ENCODE peak calls at places on chromosome 6, in six cellular contexts. F is tibial artery, X is tibial nerve, T is heart right ventricle, E is HepG2, S is transverse colon. C is an unnamed sample.

GRCh38 chr6:166642646-166643045 is 15.6 kb upstream of the RPS6KA2 start:
- DNase-seq in F (no peak), X (no peak), T (no peak), E (no peak), S (no peak), C (no peak)

GRCh38 chr6:40923326-40923725 is 115.7 kb downstream of the UNC5CL start:
- DNase-seq in F (no peak), X (no peak), T (no peak), E (no peak), S (no peak), C (no peak)

GRCh38 chr6:126054802-126055201 is 68.5 kb downstream of the TRMT11 start:
- DNase-seq in F (no peak), X (no peak), T (no peak), E (no peak), S (no peak), C (no peak)

GRCh38 chr6:31083742-31084354 is 28.5 kb downstream of the C6orf15 start:
- DNase-seq in F (peak; percentile 75), X (no peak), T (peak; percentile 53), E (peak; percentile 34), S (peak; percentile 44), C (no peak)

GRCh38 chr6:104958720-104959452 is 2.0 kb downstream of the LIN28B start:
- DNase-seq in F (no peak), X (no peak), T (no peak), E (peak; percentile 68), S (no peak), C (no peak)

GRCh38 chr6:26020291-26020982 is 57.8 kb downstream of the TRIM38 start:
- DNase-seq in F (peak; percentile 90), X (peak; percentile 64), T (peak; percentile 87), E (no peak), S (peak; percentile 87), C (peak; percentile 81)

GRCh38 chr6:89984926-89985743 is 90.9 kb downstream of the GJA10 start:
- DNase-seq in F (no peak), X (no peak), T (peak; percentile 93), E (no peak), S (no peak), C (no peak)

GRCh38 chr6:54286141-54286540 is 22.1 kb upstream of the TINAG start:
- DNase-seq in F (no peak), X (no peak), T (no peak), E (no peak), S (no peak), C (no peak)

GRCh38 chr6:111730835-111731234 is 125.2 kb upstream of the TRAF3IP2 start:
- DNase-seq in F (no peak), X (peak; percentile 49), T (peak; percentile 44), E (no peak), S (no peak), C (no peak)

GRCh38 chr6:41446907-41447545 is 99.2 kb upstream of the FOXP4 start:
- DNase-seq in F (no peak), X (no peak), T (no peak), E (no peak), S (no peak), C (no peak)

GRCh38 chr6:31676904-31677303 is 4.0 kb downstream of the LY6G5C start:
- DNase-seq in F (no peak), X (no peak), T (no peak), E (no peak), S (no peak), C (no peak)

GRCh38 chr6:26235240-26235730 is 129.7 kb upstream of the BTN3A2 start:
- DNase-seq in F (no peak), X (no peak), T (no peak), E (no peak), S (no peak), C (no peak)

GRCh38 chr6:31525553-31525931 is 3.2 kb upstream of the MCCD1 start:
- DNase-seq in F (no peak), X (no peak), T (no peak), E (no peak), S (no peak), C (no peak)

GRCh38 chr6:169868458-169868857 is 117.0 kb downstream of the ERMARD start:
- DNase-seq in F (no peak), X (no peak), T (peak; percentile 47), E (no peak), S (peak; percentile 68), C (no peak)

GRCh38 chr6:132511159-132511835 is 1.6 kb downstream of the STX7 start:
- DNase-seq in F (no peak), X (no peak), T (no peak), E (peak; percentile 52), S (peak; percentile 16), C (no peak)

GRCh38 chr6:119148825-119149525 is 70.5 kb upstream of the FAM184A start:
- DNase-seq in F (no peak), X (no peak), T (no peak), E (no peak), S (no peak), C (no peak)

GRCh38 chr6:104711371-104711770 is 148.3 kb downstream of the HACE1 start:
- DNase-seq in F (no peak), X (no peak), T (no peak), E (peak; percentile 80), S (no peak), C (no peak)

GRCh38 chr6:110566346-110567125 is 90.1 kb upstream of the SLC22A16 start:
- DNase-seq in F (no peak), X (no peak), T (no peak), E (peak; percentile 93), S (peak; percentile 48), C (no peak)

GRCh38 chr6:41560440-41561192 is 14.4 kb downstream of the FOXP4 start:
- DNase-seq in F (no peak), X (no peak), T (peak; percentile 75), E (no peak), S (peak; percentile 77), C (peak; percentile 72)

GRCh38 chr6:44080561-44081521 is 46.4 kb downstream of the MRPL14 start:
- DNase-seq in F (no peak), X (no peak), T (no peak), E (no peak), S (no peak), C (no peak)

GRCh38 chr6:44078795-44079671 is 48.2 kb downstream of the MRPL14 start:
- DNase-seq in F (peak; percentile 84), X (peak; percentile 65), T (peak; percentile 73), E (peak; percentile 79), S (peak; percentile 82), C (peak; percentile 74)

GRCh38 chr6:44078219-44078794 is 48.9 kb downstream of the MRPL14 start:
- DNase-seq in F (no peak), X (no peak), T (no peak), E (no peak), S (no peak), C (no peak)

GRCh38 chr6:44081753-44082152 is 45.5 kb downstream of the MRPL14 start:
- DNase-seq in F (no peak), X (no peak), T (no peak), E (no peak), S (no peak), C (no peak)

DNA sequence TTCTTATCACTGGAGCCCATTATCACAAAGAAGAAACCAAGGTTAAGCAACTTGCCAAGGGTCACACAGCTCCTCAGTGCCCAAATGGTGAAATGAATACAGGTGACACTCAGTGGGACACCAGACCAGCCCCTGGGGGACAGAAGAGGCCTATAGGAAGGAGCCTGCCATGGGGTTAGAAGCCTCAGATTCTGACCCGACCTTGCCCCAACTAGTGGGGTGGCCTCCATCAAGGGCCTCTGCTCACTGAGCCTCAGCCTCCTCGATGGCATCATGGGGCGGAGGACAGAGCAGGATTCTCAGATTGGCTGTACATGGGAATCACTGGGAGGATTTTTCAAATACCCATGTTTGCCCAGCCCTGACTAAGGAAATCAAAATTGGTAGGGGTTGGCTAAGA is 47.6 kb downstream of the MRPL14 start:
- DNase-seq in F (no peak), X (no peak), T (no peak), E (no peak), S (no peak), C (no peak)
- H3K27ac ChIP-seq in F (no peak overlapping the region), X (no peak overlapping the region), T (no peak overlapping the region), E (no peak overlapping the region), S (no peak overlapping the region), C (no peak overlapping the region)

DNA sequence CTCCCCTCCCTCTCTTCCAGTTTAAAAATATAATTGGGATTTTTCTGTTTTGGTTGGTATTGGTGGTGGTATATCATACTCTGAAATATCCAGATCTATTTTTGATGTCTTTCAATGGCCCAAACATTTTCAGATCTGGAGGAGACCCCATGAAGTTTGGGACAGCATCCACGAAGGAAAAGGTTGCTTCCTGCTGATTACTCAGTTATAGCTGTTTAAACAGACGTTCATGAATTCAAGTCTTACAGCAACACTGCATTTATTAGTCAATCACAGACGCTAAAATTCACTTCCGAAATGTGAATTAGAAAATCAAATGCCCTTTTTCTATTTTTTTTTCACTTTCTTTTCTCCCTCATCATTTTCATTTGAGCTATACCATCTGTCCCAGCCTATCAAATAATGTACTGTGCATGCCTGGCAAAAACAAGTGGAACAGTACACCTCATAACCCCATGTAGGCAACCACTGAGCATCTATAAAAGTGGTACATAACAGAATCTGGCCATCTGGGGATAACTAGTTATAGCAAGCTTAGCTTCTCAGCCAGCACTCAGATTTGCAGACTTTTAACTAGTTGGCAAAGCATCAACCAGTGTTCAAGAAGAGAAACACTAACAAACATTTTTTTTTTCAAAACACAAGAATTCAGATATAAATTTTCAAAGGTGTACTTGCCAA is 124.5 kb downstream of the HIVEP2 start:
- DNase-seq in F (no peak), X (no peak), T (no peak), E (no peak), S (no peak), C (no peak)
- H3K4me3 ChIP-seq in F (peak overlapping the region; percentile 31), X (no peak overlapping the region), T (peak overlapping the region; percentile 9), E (no peak overlapping the region), S (peak overlapping the region; percentile 17), C (peak overlapping the region; percentile 33)

GRCh38 chr6:33201147-33201545 is 479 bp downstream of the SLC39A7 start:
- DNase-seq in F (no peak), X (no peak), T (no peak), E (peak; percentile 50), S (no peak), C (no peak)

GRCh38 chr6:33201935-33202334 is 1.3 kb downstream of the SLC39A7 start:
- DNase-seq in F (no peak), X (no peak), T (no peak), E (no peak), S (no peak), C (no peak)

GRCh38 chr6:33203443-33204164 is 851 bp upstream of the HSD17B8 start:
- DNase-seq in F (peak; percentile 47), X (no peak), T (no peak), E (no peak), S (no peak), C (no peak)

GRCh38 chr6:33204165-33204414 is 365 bp upstream of the HSD17B8 start:
- DNase-seq in F (no peak), X (no peak), T (no peak), E (no peak), S (no peak), C (no peak)

GRCh38 chr6:33202799-33203198 is 1.7 kb upstream of the HSD17B8 start:
- DNase-seq in F (peak; percentile 48), X (no peak), T (no peak), E (no peak), S (no peak), C (no peak)
- H3K4me1 ChIP-seq in F (peaks cover 73% of the 10 kb centered on the region), X (peaks cover 53% of the 10 kb centered on the region), T (peaks cover 47% of the 10 kb centered on the region), E (peaks cover 71% of the 10 kb centered on the region), S (peaks cover 56% of the 10 kb centered on the region), C (peaks cover 10% of the 10 kb centered on the region)

DNA sequence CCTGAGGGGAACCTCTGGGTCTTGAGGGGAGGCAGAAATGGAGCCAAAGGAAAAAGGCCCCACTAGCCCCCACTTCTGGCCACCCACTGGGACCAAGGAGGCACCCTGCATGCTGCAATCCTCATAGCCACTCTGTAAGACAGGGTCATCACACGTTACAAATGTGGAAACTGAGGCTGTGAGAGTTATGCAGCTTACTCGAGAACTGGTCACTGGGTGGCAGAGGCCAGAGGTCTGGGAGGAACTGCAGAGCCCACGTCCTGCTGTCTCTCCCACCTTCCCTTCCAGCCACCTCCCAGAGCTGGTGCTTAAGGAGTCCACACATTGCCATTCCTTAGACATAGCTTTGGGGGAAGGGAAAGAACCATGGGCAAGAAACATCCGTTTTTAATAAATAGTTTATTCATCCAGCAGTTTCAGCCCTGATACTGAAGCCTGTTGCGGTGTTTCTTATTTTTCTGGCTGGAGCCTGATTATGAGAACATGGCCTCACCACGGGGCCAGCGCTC is 18.0 kb downstream of the LEMD2 start:
- DNase-seq in F (no peak), X (no peak), T (no peak), E (no peak), S (no peak), C (no peak)
- H3K27ac ChIP-seq in F (peak overlapping the region; percentile 76), X (peak overlapping the region; percentile 32), T (peak overlapping the region; percentile 23), E (no peak overlapping the region), S (peak overlapping the region; percentile 48), C (peak overlapping the region; percentile 82)